ENCODE peak calls at places on chromosomes 1 and 21, in nine cellular contexts. A is thoracic aorta, Q is A549, M is heart right ventricle, P is neural progenitor cell, S is left ventricle myocardium inferior, I is stomach, N is upper lobe of right lung, Y is adrenal gland. R is an unnamed sample.

GRCh38 chr21:31218830-31219608 is 125.0 kb downstream of the TIAM1 start:
- DNase-seq in A (peak; percentile 9), Q (no peak), M (peak; percentile 26), P (peak; percentile 8), S (peak; percentile 50), I (peak; percentile 44), N (no peak), Y (no peak), R (peak; percentile 54)

GRCh38 chr1:26981146-26981846 is 12.2 kb upstream of the TRNP1 start:
- DNase-seq in A (no peak), Q (no peak), M (no peak), P (no peak), S (no peak), I (no peak), N (no peak), Y (no peak), R (no peak)

GRCh38 chr1:30758785-30759380 is 1.3 kb upstream of the LAPTM5 start:
- DNase-seq in A (no peak), Q (peak; percentile 25), M (no peak), P (no peak), S (no peak), I (no peak), N (no peak), Y (no peak), R (no peak)

GRCh38 chr1:28313710-28314510 is 14.9 kb upstream of the MED18 start:
- DNase-seq in A (no peak), Q (peak; percentile 62), M (no peak), P (no peak), S (no peak), I (peak; percentile 73), N (peak; percentile 90), Y (peak; percentile 83), R (peak; percentile 86)

GRCh38 chr1:84089470-84090261 is 54.4 kb upstream of the PRKACB start:
- DNase-seq in A (no peak), Q (peak; percentile 32), M (no peak), P (no peak), S (no peak), I (no peak), N (no peak), Y (no peak), R (no peak)

GRCh38 chr1:28682840-28683239 is 14.3 kb downstream of the GMEB1 start:
- DNase-seq in A (no peak), Q (no peak), M (no peak), P (no peak), S (no peak), I (no peak), N (no peak), Y (no peak), R (no peak)

GRCh38 chr21:34808569-34809204 is 139.9 kb downstream of the CLIC6 start:
- DNase-seq in A (no peak), Q (peak; percentile 18), M (no peak), P (no peak), S (no peak), I (no peak), N (no peak), Y (peak; percentile 33), R (no peak)

GRCh38 chr1:160863422-160864131 is 890 bp upstream of the CD244 start:
- DNase-seq in A (no peak), Q (no peak), M (peak; percentile 21), P (no peak), S (peak; percentile 22), I (no peak), N (no peak), Y (no peak), R (no peak)

GRCh38 chr21:31665397-31665796 is 5.9 kb downstream of the SOD1 start:
- DNase-seq in A (no peak), Q (peak; percentile 23), M (no peak), P (no peak), S (no peak), I (no peak), N (no peak), Y (peak; percentile 51), R (no peak)

GRCh38 chr1:21149862-21150432 is 26.8 kb downstream of the EIF4G3 start:
- DNase-seq in A (no peak), Q (peak; percentile 52), M (peak; percentile 17), P (peak; percentile 22), S (no peak), I (no peak), N (no peak), Y (no peak), R (no peak)

GRCh38 chr1:34479731-34480130 is 275.1 kb upstream of the GJB5 start:
- DNase-seq in A (no peak), Q (no peak), M (no peak), P (peak; percentile 74), S (no peak), I (no peak), N (no peak), Y (no peak), R (no peak)

GRCh38 chr1:237012789-237013383 is 8.6 kb upstream of the MT1HL1 start:
- DNase-seq in A (peak; percentile 89), Q (peak; percentile 74), M (peak; percentile 79), P (no peak), S (peak; percentile 81), I (peak; percentile 80), N (peak; percentile 89), Y (no peak), R (peak; percentile 84)

GRCh38 chr21:31537872-31538576 is 121.5 kb upstream of the SOD1 start:
- DNase-seq in A (no peak), Q (no peak), M (no peak), P (peak; percentile 44), S (no peak), I (no peak), N (no peak), Y (no peak), R (no peak)

GRCh38 chr1:240031009-240031408 is 60.7 kb upstream of the FMN2 start:
- DNase-seq in A (no peak), Q (peak; percentile 90), M (no peak), P (no peak), S (no peak), I (no peak), N (no peak), Y (no peak), R (no peak)

GRCh38 chr1:9593492-9594465 is 5.1 kb downstream of the TMEM201 start:
- DNase-seq in A (no peak), Q (peak; percentile 13), M (peak; percentile 75), P (peak; percentile 96), S (peak; percentile 81), I (peak; percentile 49), N (peak; percentile 71), Y (peak; percentile 88), R (peak; percentile 77)

GRCh38 chr1:243982451-243983018 is 68.5 kb upstream of the ZBTB18 start:
- DNase-seq in A (no peak), Q (no peak), M (no peak), P (peak; percentile 47), S (no peak), I (no peak), N (no peak), Y (no peak), R (no peak)
- TF ChIP-seq CTCF in A (no peak), Q (no peak), M (no peak), P (peak; percentile 53), S (no peak), I (no peak), N (no peak), Y (no peak), R (no peak)

DNA sequence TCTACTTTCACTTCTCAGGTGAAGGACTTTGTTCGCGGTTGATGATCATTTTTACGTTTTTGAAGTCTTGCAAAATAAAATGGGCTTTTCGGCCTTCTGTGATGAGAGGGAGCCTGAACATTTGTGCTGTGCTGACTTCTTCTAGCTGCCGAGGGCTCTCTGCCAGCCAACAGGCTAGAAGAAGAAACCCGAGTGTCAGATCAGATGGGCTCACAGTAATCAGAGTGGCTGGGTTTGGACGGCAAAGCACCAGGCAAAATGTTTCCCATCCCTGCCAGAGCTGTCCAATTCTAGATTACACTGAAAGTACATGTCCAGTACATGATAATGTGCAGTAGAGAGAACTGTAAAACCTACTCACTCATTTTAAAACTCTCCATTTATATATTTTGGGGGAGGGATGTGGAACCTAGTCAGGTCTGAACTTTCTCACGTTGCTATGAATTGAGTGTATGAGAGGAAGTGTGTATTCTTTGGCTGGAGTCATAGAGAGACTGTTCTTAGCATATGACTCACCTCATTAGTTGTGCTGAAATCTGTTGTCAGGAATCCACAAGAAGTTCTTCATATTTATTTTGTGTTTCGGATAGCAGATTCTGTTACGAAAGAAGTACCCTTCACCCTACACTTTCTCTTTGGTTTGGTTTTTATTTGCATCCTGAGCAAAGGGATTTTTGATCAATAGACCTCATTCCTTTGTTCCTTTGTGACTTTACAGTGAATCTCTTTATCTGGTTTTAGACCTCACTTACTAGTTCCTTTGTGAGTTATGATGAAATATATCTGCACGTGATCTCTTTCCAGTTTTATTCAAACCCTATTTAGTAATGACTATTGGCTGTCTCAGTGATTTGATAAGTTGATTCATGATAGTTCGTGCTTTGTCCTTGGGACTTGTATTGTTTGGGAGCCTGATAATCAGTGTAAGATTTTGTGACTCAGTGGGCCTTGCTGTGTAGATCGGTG is 4.8 kb downstream of the ATP1A1 start:
- DNase-seq in A (no peak), Q (peak; percentile 45), M (peak; percentile 57), P (no peak), S (peak; percentile 78), I (no peak), N (no peak), Y (peak; percentile 68), R (peak; percentile 56)
- H3K4me1 ChIP-seq in A (peaks cover 83% of the 10 kb centered on the region), Q (peaks cover 63% of the 10 kb centered on the region), M (peaks cover 83% of the 10 kb centered on the region), P (peaks cover 70% of the 10 kb centered on the region), S (peaks cover 100% of the 10 kb centered on the region), I (peaks cover 84% of the 10 kb centered on the region), N (peaks cover 79% of the 10 kb centered on the region), Y (peaks cover 59% of the 10 kb centered on the region), R (peaks cover 86% of the 10 kb centered on the region)

DNA sequence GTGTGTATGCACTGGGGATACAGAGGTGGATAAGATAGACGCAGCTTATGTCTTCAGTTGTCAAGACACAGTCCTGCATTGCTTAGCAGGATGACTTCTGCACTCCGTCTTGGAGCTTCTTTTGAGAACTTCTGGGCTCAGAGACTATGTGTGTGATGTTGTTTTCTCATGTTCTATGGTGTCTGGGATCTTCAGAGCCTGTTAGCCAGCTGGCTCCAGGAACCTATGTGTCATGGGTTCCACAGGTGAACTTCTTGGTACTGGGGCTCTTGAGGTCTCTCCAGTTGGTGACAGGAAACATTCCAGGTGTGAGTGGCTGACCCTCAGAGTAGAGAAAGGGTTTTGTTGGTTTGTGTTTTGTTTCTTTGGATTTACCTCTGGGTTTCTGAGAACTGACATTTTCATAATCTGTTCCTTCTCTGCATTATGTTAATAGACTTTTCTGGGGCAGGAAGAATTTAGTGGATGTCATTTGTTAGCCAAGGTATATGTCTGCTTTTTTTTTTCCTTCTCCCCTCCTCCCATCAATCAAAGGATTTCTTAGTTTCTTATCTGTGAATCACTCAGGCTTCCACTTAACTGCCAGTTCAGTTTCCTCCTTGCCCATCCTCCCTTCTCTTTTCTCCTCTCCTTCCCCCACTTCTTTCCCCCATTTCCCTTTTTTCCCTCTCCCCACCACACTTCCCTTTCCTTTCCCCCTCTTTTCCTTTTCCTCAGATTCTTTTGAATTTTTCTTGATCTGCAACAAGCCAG is 18.1 kb downstream of the FGGY start:
- DNase-seq in A (no peak), Q (no peak), M (no peak), P (no peak), S (no peak), I (no peak), N (no peak), Y (no peak), R (no peak)
- H3K27ac ChIP-seq in A (no peak overlapping the region), Q (peak overlapping the region; percentile 43), M (no peak overlapping the region), P (no peak overlapping the region), S (no peak overlapping the region), I (peak overlapping the region; percentile 79), N (no peak overlapping the region), Y (no peak overlapping the region), R (no peak overlapping the region)

DNA sequence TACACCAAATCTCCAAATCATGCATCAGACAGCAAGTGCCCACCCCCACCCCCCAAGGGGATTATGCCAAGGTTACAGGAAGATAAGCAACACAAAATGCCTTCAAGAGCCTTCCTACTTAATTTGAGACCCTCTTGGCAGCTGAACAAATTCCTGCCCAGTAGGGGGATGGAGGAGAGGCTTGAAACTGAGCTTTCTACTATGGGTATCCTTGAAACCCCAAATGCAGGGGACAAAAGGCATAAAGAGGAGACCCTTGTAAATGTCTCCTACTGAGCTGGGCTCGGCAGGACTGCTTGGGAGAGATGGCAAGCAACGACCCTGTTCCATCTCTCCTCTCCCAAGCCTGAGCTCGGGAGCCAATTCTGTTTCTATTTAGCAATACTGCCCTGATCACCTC is 3.5 kb downstream of the SLC41A1 start:
- DNase-seq in A (no peak), Q (no peak), M (no peak), P (no peak), S (no peak), I (no peak), N (no peak), Y (no peak), R (no peak)
- TF ChIP-seq CTCF in A (no peak), Q (no peak), M (no peak), P (no peak), S (no peak), I (no peak), N (no peak), Y (no peak), R (no peak)

R was measured in lower lobe of right lung.